ENCODE peak calls at places on chromosomes 4 and X, in four cellular contexts. M, B, V and Z are unnamed samples.

GRCh38 chrX:119755981-119756533 is 2.3 kb upstream of the SOWAHD start:
- DNase-seq in B (no peak), M (no peak), V (no peak), Z (peak)

GRCh38 chrX:45840411-45840950 is 639.8 kb upstream of the DIPK2B start:
- DNase-seq in V (no peak), M (no peak), B (no peak), Z (no peak)

GRCh38 chrX:15350329-15350996 is 15.1 kb upstream of the PIGA start:
- DNase-seq in V (peak), B (no peak), M (no peak), Z (no peak)

GRCh38 chr4:151481813-151482212 is 72.8 kb downstream of the FHIP1A start:
- DNase-seq in B (no peak), V (no peak), M (no peak), Z (no peak)

GRCh38 chr4:95537181-95537580 is 11.6 kb downstream of the UNC5C start:
- DNase-seq in M (no peak), V (no peak), B (no peak), Z (peak)

GRCh38 chr4:54187148-54187547 is 41.9 kb upstream of the PDGFRA start:
- DNase-seq in M (no peak), V (no peak), B (no peak), Z (no peak)

GRCh38 chr4:155434904-155435303 is 58.1 kb upstream of the MAP9 start:
- DNase-seq in M (no peak), B (no peak), V (no peak), Z (no peak)

GRCh38 chr4:94678896-94679295 is 78.9 kb upstream of the BMPR1B start:
- DNase-seq in B (no peak), M (no peak), V (no peak), Z (no peak)

GRCh38 chrX:106619797-106620196 is 8.0 kb downstream of the RADX start:
- DNase-seq in M (no peak), V (no peak), B (no peak), Z (peak)

GRCh38 chrX:130260316-130260715 is 8.4 kb downstream of the ZNF280C start:
- DNase-seq in B (no peak), V (no peak), M (no peak), Z (peak)